ENCODE peak calls at places on chromosomes 2 and 18, in seven cellular contexts. C, E, Y, T, J, I and H are unnamed samples.

GRCh38 chr2:27980242-27980641 is 89.7 kb downstream of the BABAM2 start:
- DNase-seq in C (no peak), Y (no peak), T (no peak), J (no peak), E (no peak), I (no peak), H (no peak)

GRCh38 chr2:224948859-224949258 is 93.4 kb downstream of the DOCK10 start:
- DNase-seq in T (no peak), I (no peak), Y (no peak), E (no peak), J (no peak), C (peak; percentile 75), H (no peak)

GRCh38 chr18:64409511-64409910 is 260.6 kb upstream of the LINC00305 start:
- DNase-seq in E (no peak), Y (no peak), C (peak; percentile 0), I (no peak), J (no peak), T (no peak), H (peak; percentile 4)

GRCh38 chr2:73939419-73939818 is 12.7 kb downstream of the DGUOK start:
- DNase-seq in Y (no peak), I (no peak), C (peak; percentile 65), T (peak; percentile 55), E (no peak), J (no peak), H (no peak)

GRCh38 chr18:9708882-9709877 is 1.1 kb downstream of the RAB31 start:
- DNase-seq in J (peak; percentile 87), Y (no peak), T (no peak), C (peak; percentile 38), E (no peak), I (no peak), H (no peak)

GRCh38 chr2:206693399-206694137 is 24.6 kb downstream of the DYTN start:
- DNase-seq in Y (no peak), C (peak; percentile 84), I (peak; percentile 20), J (no peak), T (peak; percentile 50), E (no peak), H (peak; percentile 47)

GRCh38 chr2:29009711-29010677 is 28.9 kb downstream of the TOGARAM2 start:
- DNase-seq in E (no peak), T (no peak), C (no peak), J (peak; percentile 82), I (peak; percentile 47), Y (no peak), H (no peak)

GRCh38 chr2:118012778-118013177 is 1.1 kb downstream of the CCDC93 start:
- DNase-seq in C (peak; percentile 7), I (no peak), J (no peak), E (no peak), Y (no peak), T (no peak), H (no peak)

GRCh38 chr2:233256048-233256447 is 4.6 kb downstream of the ATG16L1 start:
- DNase-seq in Y (no peak), T (no peak), J (no peak), C (no peak), I (no peak), E (no peak), H (no peak)

GRCh38 chr18:55314615-55315237 is 273.3 kb downstream of the TCF4 start:
- DNase-seq in I (no peak), E (no peak), C (no peak), Y (no peak), T (no peak), J (no peak), H (no peak)

GRCh38 chr2:45778720-45779171 is 127.3 kb downstream of the PRKCE start:
- DNase-seq in I (peak; percentile 82), J (no peak), C (peak; percentile 85), T (peak; percentile 67), E (peak; percentile 30), Y (peak; percentile 76), H (peak; percentile 82)

GRCh38 chr2:147845608-147846002 is 776 bp downstream of the ACVR2A start:
- DNase-seq in C (peak; percentile 14), Y (no peak), I (no peak), E (no peak), T (no peak), J (no peak), H (no peak)

GRCh38 chr2:150917956-150918713 is 343.5 kb downstream of the RBM43 start:
- DNase-seq in J (no peak), E (no peak), T (no peak), C (no peak), I (no peak), Y (no peak), H (no peak)

GRCh38 chr2:73979686-73980085 is 5.0 kb upstream of the TET3 start:
- DNase-seq in I (no peak), E (peak; percentile 31), T (no peak), C (peak; percentile 92), J (no peak), Y (no peak), H (no peak)

GRCh38 chr18:21851327-21851961 is 110.9 kb downstream of the MIB1 start:
- DNase-seq in C (peak; percentile 58), I (no peak), J (no peak), T (no peak), Y (no peak), E (no peak), H (no peak)

GRCh38 chr2:188291142-188291616 is 495 bp upstream of the GULP1 start:
- DNase-seq in E (no peak), J (no peak), Y (no peak), T (no peak), C (peak; percentile 43), I (no peak), H (peak; percentile 10)

GRCh38 chr18:57538614-57539013 is 47.9 kb downstream of the FECH start:
- DNase-seq in T (no peak), C (no peak), I (no peak), J (no peak), E (no peak), Y (no peak), H (no peak)

GRCh38 chr2:169362346-169363026 is at the start of gene LRP2:
- DNase-seq in E (no peak), C (no peak), I (peak; percentile 15), T (peak; percentile 27), J (no peak), Y (peak; percentile 19), H (no peak)

GRCh38 chr2:111618953-111619902 is 264.8 kb downstream of the ANAPC1 start:
- DNase-seq in J (no peak), I (no peak), C (peak; percentile 28), T (no peak), Y (no peak), E (no peak), H (no peak)

GRCh38 chr18:56175309-56175708 is 463.1 kb downstream of the TXNL1 start:
- DNase-seq in I (no peak), Y (no peak), T (no peak), J (no peak), E (no peak), C (no peak), H (no peak)

GRCh38 chr2:20093263-20094141 is 42.1 kb upstream of the LAPTM4A start:
- DNase-seq in I (peak; percentile 90), C (peak; percentile 89), T (no peak), Y (peak; percentile 76), J (no peak), E (peak; percentile 64), H (peak; percentile 77)

GRCh38 chr18:22827216-22827615 is 105.9 kb upstream of the RBBP8 start:
- DNase-seq in T (no peak), I (no peak), C (peak; percentile 48), Y (no peak), J (no peak), E (no peak), H (no peak)

GRCh38 chr2:211380041-211380440 is 823.6 kb downstream of the CPS1 start:
- DNase-seq in T (no peak), Y (no peak), C (no peak), J (no peak), I (no peak), E (no peak), H (no peak)
- H3K4me3 ChIP-seq in T (no peak overlapping the region), Y (no peak overlapping the region), C (no peak overlapping the region), J (no peak overlapping the region), I (no peak overlapping the region), E (no peak overlapping the region), H (no peak overlapping the region)

GRCh38 chr2:43127208-43127940 is 99.0 kb downstream of the ZFP36L2 start:
- DNase-seq in Y (peak; percentile 53), E (peak; percentile 75), J (peak; percentile 97), C (peak; percentile 58), T (peak; percentile 79), I (peak; percentile 73), H (peak; percentile 51)
- H3K4me3 ChIP-seq in Y (no peak overlapping the region), E (no peak overlapping the region), J (peak overlapping the region; percentile 50), C (no peak overlapping the region), T (no peak overlapping the region), I (no peak overlapping the region), H (no peak overlapping the region)

DNA sequence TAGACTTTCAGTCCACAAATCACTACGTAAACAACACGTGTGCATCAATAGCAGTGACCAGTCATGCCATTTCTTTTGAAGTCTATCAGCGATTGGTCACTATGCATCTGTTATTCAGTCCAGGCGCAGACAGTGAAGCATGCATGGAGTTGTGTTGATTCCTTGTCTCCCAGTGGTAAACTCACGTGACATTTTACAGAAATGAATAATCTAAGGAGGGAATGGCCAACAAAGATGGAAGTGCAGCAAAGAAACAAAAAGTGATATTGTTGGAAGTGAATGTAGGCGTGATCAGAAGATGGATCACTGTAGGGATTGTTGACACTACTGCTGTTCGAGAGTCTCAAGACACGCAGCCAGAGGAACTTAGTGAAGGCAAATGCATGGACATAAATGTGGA is 317.8 kb upstream of the MGAT5 start:
- DNase-seq in T (no peak), J (no peak), C (no peak), Y (no peak), I (no peak), E (no peak), H (no peak)
- H3K4me3 ChIP-seq in T (no peak overlapping the region), J (no peak overlapping the region), C (no peak overlapping the region), Y (no peak overlapping the region), I (no peak overlapping the region), E (no peak overlapping the region), H (no peak overlapping the region)

GRCh38 chr2:98482362-98482761 is 37.7 kb downstream of the INPP4A start:
- DNase-seq in Y (no peak), J (peak; percentile 47), T (no peak), E (no peak), C (no peak), I (no peak), H (no peak)
- H3K4me3 ChIP-seq in Y (no peak overlapping the region), J (no peak overlapping the region), T (no peak overlapping the region), E (no peak overlapping the region), C (no peak overlapping the region), I (no peak overlapping the region), H (no peak overlapping the region)

GRCh38 chr2:219510512-219511135 is 3.7 kb upstream of the ASIC4 start:
- DNase-seq in E (no peak), C (no peak), Y (no peak), T (no peak), J (no peak), I (peak; percentile 78), H (peak; percentile 66)
- H3K4me3 ChIP-seq in E (no peak overlapping the region), C (no peak overlapping the region), Y (no peak overlapping the region), T (no peak overlapping the region), J (peak overlapping the region; percentile 57), I (peak overlapping the region; percentile 39), H (peak overlapping the region; percentile 44)